ENCODE peak calls at places on chromosomes 3 and 15, in four cellular contexts. V is H9, P is IMR-90, G is H1. W is an unnamed sample.

GRCh38 chr3:145983101-145983500 is 177.9 kb downstream of the PLOD2 start:
- DNase-seq in P (no peak), G (no peak), V (no peak), W (no peak)

GRCh38 chr15:76235186-76235826 is 76.0 kb downstream of the ETFA start:
- DNase-seq in V (no peak), P (peak; percentile 53), G (no peak), W (peak; percentile 61)

GRCh38 chr3:43153189-43154083 is 47.6 kb upstream of the POMGNT2 start:
- DNase-seq in G (no peak), P (peak; percentile 88), V (no peak), W (peak; percentile 53)

GRCh38 chr3:113070226-113071220 is 79.7 kb downstream of the GTPBP8 start:
- DNase-seq in P (peak; percentile 55), G (no peak), V (no peak), W (no peak)

GRCh38 chr3:16148783-16149182 is 25.7 kb upstream of the GALNT15 start:
- DNase-seq in P (peak; percentile 94), V (no peak), G (no peak), W (no peak)

GRCh38 chr3:151183253-151183652 is 19.8 kb downstream of the GPR171 start:
- DNase-seq in V (no peak), G (no peak), P (no peak), W (no peak)

GRCh38 chr3:128167973-128168674 is 14.8 kb downstream of the EEFSEC start:
- DNase-seq in P (no peak), V (no peak), G (no peak), W (no peak)

GRCh38 chr3:99776516-99777209 is 41.0 kb upstream of the CMSS1 start:
- DNase-seq in G (no peak), P (peak; percentile 32), V (no peak), W (peak; percentile 22)

GRCh38 chr3:103380391-103380790 is 945.6 kb downstream of the ZPLD1 start:
- DNase-seq in V (no peak), P (no peak), G (no peak), W (no peak)

GRCh38 chr3:146834917-146835316 is 229.8 kb upstream of the PLSCR5 start:
- DNase-seq in V (no peak), P (no peak), G (no peak), W (no peak)

GRCh38 chr15:51796777-51797474 is 32.5 kb upstream of the TMOD3 start:
- DNase-seq in P (no peak), G (no peak), V (no peak), W (no peak)

GRCh38 chr3:161409069-161409468 is 37.8 kb upstream of the SPTSSB start:
- DNase-seq in P (peak; percentile 23), G (no peak), V (no peak), W (peak; percentile 76)

GRCh38 chr15:90097475-90097874 is 4.8 kb downstream of the IDH2 start:
- DNase-seq in V (no peak), G (no peak), P (no peak), W (no peak)

GRCh38 chr3:112390783-112391641 is 58.1 kb downstream of the CD200 start:
- DNase-seq in P (peak; percentile 98), G (no peak), V (peak; percentile 68), W (peak; percentile 66)

GRCh38 chr3:7263347-7264195 is 402.7 kb downstream of the GRM7 start:
- DNase-seq in V (no peak), P (no peak), G (no peak), W (no peak)
- H3K23ac ChIP-seq in V (no peak overlapping the region), P (no peak overlapping the region), G (no peak overlapping the region), W (no peak overlapping the region)

DNA sequence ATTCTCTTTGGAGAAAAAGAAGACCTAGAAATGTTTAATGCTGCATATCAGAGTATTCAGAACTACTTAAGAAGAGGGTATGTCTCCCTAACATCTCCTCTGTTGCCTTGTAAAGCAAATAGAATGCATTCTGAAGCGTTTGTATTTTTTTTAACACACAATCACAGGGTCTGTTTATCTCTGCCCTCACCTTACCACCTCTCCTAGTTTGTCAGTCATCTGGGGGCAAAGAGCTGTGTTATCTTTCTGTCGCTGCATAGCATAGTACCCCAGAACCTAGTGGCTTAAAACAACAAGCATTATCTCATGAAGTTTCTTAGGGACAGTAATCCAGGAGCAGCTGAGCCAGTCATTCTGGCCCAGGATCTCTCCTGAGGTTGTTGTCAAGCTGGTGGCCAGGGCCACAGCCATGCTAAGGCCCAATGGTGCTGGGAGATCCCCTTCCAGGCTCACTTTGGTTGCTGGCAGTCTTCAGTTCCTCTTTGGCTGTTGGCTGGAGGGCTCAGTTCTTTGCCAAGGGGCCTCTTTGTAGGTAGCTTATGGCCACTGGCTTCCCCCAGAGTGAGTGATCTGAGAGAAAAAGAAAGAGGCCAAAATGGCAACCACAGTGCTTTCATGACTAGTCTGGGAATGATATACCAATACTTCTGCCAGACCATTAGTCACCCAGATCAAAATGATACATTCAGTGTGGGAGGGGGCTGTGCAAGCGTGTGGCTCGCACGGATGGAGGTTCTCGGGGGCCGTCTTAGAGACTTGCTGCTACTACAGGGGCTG is 17.8 kb downstream of the EDEM1 start:
- DNase-seq in G (no peak), P (peak; percentile 85), V (no peak), W (no peak)
- H3K56ac ChIP-seq in G (no peak overlapping the region), P (no peak overlapping the region), V (no peak overlapping the region), W (no peak overlapping the region)

GRCh38 chr3:56802411-56802745 is 629 bp upstream of the ARHGEF3 start:
- DNase-seq in P (no peak), V (no peak), G (no peak), W (no peak)

GRCh38 chr3:56801151-56801596 is 575 bp downstream of the ARHGEF3 start:
- DNase-seq in V (peak; percentile 31), G (no peak), P (no peak), W (no peak)

GRCh38 chr3:56801597-56802410 is at the start of gene ARHGEF3:
- DNase-seq in G (peak; percentile 93), V (peak; percentile 91), P (peak; percentile 48), W (peak; percentile 93)

GRCh38 chr3:56799251-56799882 is 2.4 kb downstream of the ARHGEF3 start:
- DNase-seq in G (no peak), P (peak; percentile 63), V (no peak), W (peak; percentile 50)

GRCh38 chr3:56800373-56801150 is 1.2 kb downstream of the ARHGEF3 start:
- DNase-seq in P (no peak), G (no peak), V (no peak), W (no peak)
- H3K4me2 ChIP-seq in P (peak overlapping the region; percentile 91), G (peak overlapping the region; percentile 94), V (peak overlapping the region; percentile 90), W (peak overlapping the region; percentile 19)

GRCh38 chr3:184580376-184580775 is 18.8 kb downstream of the EPHB3 start:
- DNase-seq in P (no peak), V (no peak), G (no peak), W (no peak)
- H3K23ac ChIP-seq in P (no peak overlapping the region), V (no peak overlapping the region), G (no peak overlapping the region), W (no peak overlapping the region)

DNA sequence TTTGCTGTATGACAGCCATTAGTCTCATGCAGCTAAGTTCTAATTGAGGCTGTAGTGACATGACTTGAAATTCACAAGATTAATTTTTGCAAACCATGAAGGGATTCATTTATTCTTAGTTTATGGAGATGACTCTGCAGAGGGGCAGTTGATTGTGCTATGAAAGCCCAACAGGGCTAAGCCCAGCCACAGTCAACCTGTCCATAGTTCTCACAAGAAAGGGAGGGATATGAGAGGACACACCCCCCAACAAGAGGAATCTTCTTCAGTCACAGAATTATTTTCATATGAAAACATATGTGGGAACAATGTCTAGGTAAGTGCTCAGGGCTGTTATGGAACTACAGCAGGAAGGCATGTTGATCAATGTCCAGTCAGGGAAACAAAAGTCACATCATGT is 61.9 kb upstream of the ABHD17C start:
- DNase-seq in P (no peak), V (no peak), G (no peak), W (no peak)
- H3K56ac ChIP-seq in P (no peak overlapping the region), V (no peak overlapping the region), G (no peak overlapping the region), W (no peak overlapping the region)